ENCODE peak calls at places on chromosome 21, in six cellular contexts. One of them, this sample, is unnamed.

GRCh38 chr21:15617968-15618367 is 111.8 kb upstream of the USP25 start:
- DNase-seq in frontal cortex: no peak
- DNase-seq in lung: no peak
- DNase-seq in bronchial epithelial cell: peak; percentile 41
- DNase-seq in fibroblast of lung: peak; percentile 81
- DNase-seq in Kasumi-1: no peak
- DNase-seq in this sample: no peak

GRCh38 chr21:38878394-38879179 is 72.9 kb downstream of the ETS2 start:
- DNase-seq in Kasumi-1: no peak
- DNase-seq in fibroblast of lung: no peak
- DNase-seq in bronchial epithelial cell: peak; percentile 31
- DNase-seq in frontal cortex: no peak
- DNase-seq in lung: no peak
- DNase-seq in this sample: no peak

GRCh38 chr21:25005388-25005787 is 601.9 kb downstream of the MRPL39 start:
- DNase-seq in bronchial epithelial cell: peak; percentile 9
- DNase-seq in lung: no peak
- DNase-seq in fibroblast of lung: peak; percentile 71
- DNase-seq in frontal cortex: no peak
- DNase-seq in Kasumi-1: peak; percentile 90
- DNase-seq in this sample: no peak

GRCh38 chr21:43961382-43961909 is 50.7 kb upstream of the TRAPPC10 start:
- DNase-seq in frontal cortex: no peak
- DNase-seq in fibroblast of lung: no peak
- DNase-seq in Kasumi-1: no peak
- DNase-seq in bronchial epithelial cell: no peak
- DNase-seq in lung: no peak
- DNase-seq in this sample: no peak

GRCh38 chr21:34020934-34021553 is 52.3 kb upstream of the MRPS6 start:
- DNase-seq in bronchial epithelial cell: no peak
- DNase-seq in frontal cortex: no peak
- DNase-seq in fibroblast of lung: no peak
- DNase-seq in lung: no peak
- DNase-seq in Kasumi-1: no peak
- DNase-seq in this sample: peak; percentile 10

GRCh38 chr21:45454924-45455315 is 50.0 kb downstream of the COL18A1 start:
- DNase-seq in Kasumi-1: no peak
- DNase-seq in fibroblast of lung: peak; percentile 46
- DNase-seq in bronchial epithelial cell: no peak
- DNase-seq in lung: no peak
- DNase-seq in frontal cortex: no peak
- DNase-seq in this sample: no peak

GRCh38 chr21:44427241-44428120 is 27.8 kb upstream of the LRRC3 start:
- DNase-seq in lung: no peak
- DNase-seq in fibroblast of lung: no peak
- DNase-seq in frontal cortex: no peak
- DNase-seq in bronchial epithelial cell: no peak
- DNase-seq in Kasumi-1: no peak
- DNase-seq in this sample: peak; percentile 28

GRCh38 chr21:45990049-45990711 is 8.6 kb downstream of the COL6A1 start:
- DNase-seq in frontal cortex: no peak
- DNase-seq in bronchial epithelial cell: no peak
- DNase-seq in Kasumi-1: no peak
- DNase-seq in fibroblast of lung: no peak
- DNase-seq in lung: no peak
- DNase-seq in this sample: no peak

GRCh38 chr21:41009398-41010177 is 158.4 kb upstream of the BACE2 start:
- DNase-seq in Kasumi-1: no peak
- DNase-seq in bronchial epithelial cell: no peak
- DNase-seq in fibroblast of lung: no peak
- DNase-seq in frontal cortex: no peak
- DNase-seq in lung: no peak
- DNase-seq in this sample: no peak

GRCh38 chr21:46329796-46330195 is 5.8 kb downstream of the PCNT start:
- DNase-seq in Kasumi-1: no peak
- DNase-seq in fibroblast of lung: no peak
- DNase-seq in frontal cortex: no peak
- DNase-seq in lung: no peak
- DNase-seq in bronchial epithelial cell: no peak
- DNase-seq in this sample: no peak

GRCh38 chr21:25855591-25855990 is 120.8 kb downstream of the GABPA start:
- DNase-seq in lung: no peak
- DNase-seq in fibroblast of lung: no peak
- DNase-seq in frontal cortex: no peak
- DNase-seq in Kasumi-1: no peak
- DNase-seq in bronchial epithelial cell: no peak
- DNase-seq in this sample: no peak

GRCh38 chr21:35852820-35853219 is 207.5 kb downstream of the SETD4 start:
- DNase-seq in frontal cortex: no peak
- DNase-seq in lung: no peak
- DNase-seq in fibroblast of lung: no peak
- DNase-seq in bronchial epithelial cell: no peak
- DNase-seq in Kasumi-1: no peak
- DNase-seq in this sample: no peak

GRCh38 chr21:45006536-45007079 is 66.8 kb downstream of the SLX9 start:
- DNase-seq in lung: no peak
- DNase-seq in fibroblast of lung: no peak
- DNase-seq in Kasumi-1: no peak
- DNase-seq in frontal cortex: no peak
- DNase-seq in bronchial epithelial cell: no peak
- DNase-seq in this sample: no peak

GRCh38 chr21:17803536-17803935 is 15.6 kb downstream of the C21orf91 start:
- DNase-seq in lung: no peak
- DNase-seq in Kasumi-1: no peak
- DNase-seq in frontal cortex: no peak
- DNase-seq in bronchial epithelial cell: no peak
- DNase-seq in fibroblast of lung: no peak
- DNase-seq in this sample: no peak

GRCh38 chr21:41501919-41502318 is 6.0 kb downstream of the TMPRSS2 start:
- DNase-seq in lung: no peak
- DNase-seq in Kasumi-1: no peak
- DNase-seq in fibroblast of lung: no peak
- DNase-seq in bronchial epithelial cell: no peak
- DNase-seq in frontal cortex: no peak
- DNase-seq in this sample: no peak